ENCODE peak calls at places on chromosomes 11 and 22, in six cellular contexts. One of them, this sample, is unnamed.

GRCh38 chr11:73889019-73889418 is 12.2 kb downstream of the PAAF1 start:
- ATAC-seq in HepG2: no peak
- ATAC-seq in HCT116: no peak
- ATAC-seq in GM12878: no peak
- ATAC-seq in upper lobe of left lung: no peak
- ATAC-seq in K562: no peak
- ATAC-seq in this sample: no peak

GRCh38 chr11:132914600-132914999 is 617.7 kb downstream of the OPCML start:
- ATAC-seq in HCT116: no peak
- ATAC-seq in GM12878: no peak
- ATAC-seq in HepG2: no peak
- ATAC-seq in K562: no peak
- ATAC-seq in upper lobe of left lung: no peak
- ATAC-seq in this sample: no peak

GRCh38 chr11:116162541-116163230 is 610.1 kb downstream of the BUD13 start:
- ATAC-seq in HCT116: no peak
- ATAC-seq in K562: no peak
- ATAC-seq in GM12878: no peak
- ATAC-seq in upper lobe of left lung: no peak
- ATAC-seq in HepG2: no peak
- ATAC-seq in this sample: peak

GRCh38 chr11:116707250-116707649 is 65.5 kb downstream of the BUD13 start:
- ATAC-seq in HepG2: peak
- ATAC-seq in K562: peak
- ATAC-seq in GM12878: no peak
- ATAC-seq in HCT116: no peak
- ATAC-seq in upper lobe of left lung: no peak
- ATAC-seq in this sample: no peak

GRCh38 chr11:126973051-126973450 is 27.5 kb downstream of the KIRREL3 start:
- ATAC-seq in HepG2: no peak
- ATAC-seq in upper lobe of left lung: no peak
- ATAC-seq in K562: no peak
- ATAC-seq in GM12878: no peak
- ATAC-seq in HCT116: no peak
- ATAC-seq in this sample: no peak

GRCh38 chr11:27532652-27533325 is 26.2 kb upstream of the LIN7C start:
- ATAC-seq in K562: no peak
- ATAC-seq in GM12878: no peak
- ATAC-seq in HCT116: no peak
- ATAC-seq in upper lobe of left lung: no peak
- ATAC-seq in HepG2: no peak
- ATAC-seq in this sample: no peak

GRCh38 chr11:46874586-46874985 is 28.5 kb upstream of the CKAP5 start:
- ATAC-seq in GM12878: no peak
- ATAC-seq in HepG2: no peak
- ATAC-seq in HCT116: no peak
- ATAC-seq in K562: no peak
- ATAC-seq in upper lobe of left lung: no peak
- ATAC-seq in this sample: no peak

GRCh38 chr11:129935723-129936122 is 40.3 kb upstream of the NFRKB start:
- ATAC-seq in HCT116: no peak
- ATAC-seq in upper lobe of left lung: no peak
- ATAC-seq in GM12878: no peak
- ATAC-seq in K562: no peak
- ATAC-seq in HepG2: no peak
- ATAC-seq in this sample: no peak

GRCh38 chr22:27474112-27474571 is 327.4 kb downstream of the MN1 start:
- ATAC-seq in GM12878: no peak
- ATAC-seq in HepG2: no peak
- ATAC-seq in K562: no peak
- ATAC-seq in upper lobe of left lung: no peak
- ATAC-seq in HCT116: no peak
- ATAC-seq in this sample: no peak

GRCh38 chr11:111515591-111515990 is 1.0 kb downstream of the HOATZ start:
- ATAC-seq in upper lobe of left lung: no peak
- ATAC-seq in GM12878: no peak
- ATAC-seq in K562: no peak
- ATAC-seq in HCT116: no peak
- ATAC-seq in HepG2: no peak
- ATAC-seq in this sample: no peak

GRCh38 chr11:85737738-85738137 is 51.7 kb upstream of the CCDC89 start:
- ATAC-seq in HCT116: no peak
- ATAC-seq in HepG2: no peak
- ATAC-seq in GM12878: no peak
- ATAC-seq in K562: no peak
- ATAC-seq in upper lobe of left lung: no peak
- ATAC-seq in this sample: no peak

GRCh38 chr11:125285844-125286243 is 121.3 kb downstream of the PKNOX2 start:
- ATAC-seq in HCT116: no peak
- ATAC-seq in upper lobe of left lung: no peak
- ATAC-seq in HepG2: no peak
- ATAC-seq in K562: no peak
- ATAC-seq in GM12878: no peak
- ATAC-seq in this sample: no peak

GRCh38 chr11:129949976-129950318 is 52.7 kb downstream of the PRDM10 start:
- ATAC-seq in HCT116: no peak
- ATAC-seq in HepG2: no peak
- ATAC-seq in K562: no peak
- ATAC-seq in GM12878: no peak
- ATAC-seq in upper lobe of left lung: no peak
- ATAC-seq in this sample: no peak

GRCh38 chr11:126138636-126139540 is 72.6 kb downstream of the RPUSD4 start:
- ATAC-seq in upper lobe of left lung: no peak
- ATAC-seq in HepG2: no peak
- ATAC-seq in GM12878: peak
- ATAC-seq in K562: no peak
- ATAC-seq in HCT116: no peak
- ATAC-seq in this sample: no peak

GRCh38 chr11:43376594-43376993 is 17.9 kb downstream of the TTC17 start:
- ATAC-seq in HCT116: no peak
- ATAC-seq in upper lobe of left lung: peak
- ATAC-seq in GM12878: no peak
- ATAC-seq in HepG2: no peak
- ATAC-seq in K562: peak
- ATAC-seq in this sample: no peak

GRCh38 chr11:47507016-47507631 is 45.8 kb downstream of the CELF1 start:
- ATAC-seq in K562: no peak
- ATAC-seq in GM12878: peak
- ATAC-seq in HCT116: no peak
- ATAC-seq in HepG2: no peak
- ATAC-seq in upper lobe of left lung: no peak
- ATAC-seq in this sample: no peak

GRCh38 chr11:73991471-73992006 is 8.9 kb upstream of the UCP2 start:
- ATAC-seq in HCT116: no peak
- ATAC-seq in upper lobe of left lung: no peak
- ATAC-seq in GM12878: peak
- ATAC-seq in HepG2: no peak
- ATAC-seq in K562: peak
- ATAC-seq in this sample: no peak

GRCh38 chr11:121391914-121392313 is 60.2 kb upstream of the SORL1 start:
- ATAC-seq in K562: no peak
- ATAC-seq in GM12878: no peak
- ATAC-seq in HepG2: no peak
- ATAC-seq in HCT116: no peak
- ATAC-seq in upper lobe of left lung: peak
- ATAC-seq in this sample: no peak

GRCh38 chr11:36326524-36327419 is 30.7 kb downstream of the PRR5L start:
- ATAC-seq in GM12878: peak
- ATAC-seq in HepG2: no peak
- ATAC-seq in K562: no peak
- ATAC-seq in upper lobe of left lung: no peak
- ATAC-seq in HCT116: no peak
- ATAC-seq in this sample: no peak

GRCh38 chr22:22167791-22168189 is 76.8 kb upstream of the VPREB1 start:
- ATAC-seq in HCT116: no peak
- ATAC-seq in HepG2: no peak
- ATAC-seq in GM12878: peak
- ATAC-seq in K562: no peak
- ATAC-seq in upper lobe of left lung: no peak
- ATAC-seq in this sample: no peak

GRCh38 chr11:69878927-69879733 is 59.9 kb upstream of the FGF3 start:
- ATAC-seq in HCT116: no peak
- ATAC-seq in K562: no peak
- ATAC-seq in upper lobe of left lung: no peak
- ATAC-seq in HepG2: no peak
- ATAC-seq in GM12878: no peak
- ATAC-seq in this sample: no peak

GRCh38 chr11:74710291-74710938 is 20.8 kb downstream of the CHRDL2 start:
- ATAC-seq in K562: peak
- ATAC-seq in GM12878: no peak
- ATAC-seq in HCT116: no peak
- ATAC-seq in upper lobe of left lung: no peak
- ATAC-seq in HepG2: peak
- ATAC-seq in this sample: peak

GRCh38 chr11:103222801-103223200 is 113.6 kb downstream of the DYNC2H1 start:
- ATAC-seq in upper lobe of left lung: no peak
- ATAC-seq in HCT116: no peak
- ATAC-seq in GM12878: no peak
- ATAC-seq in HepG2: no peak
- ATAC-seq in K562: no peak
- ATAC-seq in this sample: no peak

GRCh38 chr11:7520981-7521487 is 7.2 kb downstream of the PPFIBP2 start:
- ATAC-seq in HCT116: no peak
- ATAC-seq in HepG2: no peak
- ATAC-seq in GM12878: peak
- ATAC-seq in K562: no peak
- ATAC-seq in upper lobe of left lung: no peak
- ATAC-seq in this sample: peak

GRCh38 chr11:13775471-13775870 is 107.0 kb downstream of the FAR1 start:
- ATAC-seq in GM12878: no peak
- ATAC-seq in HepG2: no peak
- ATAC-seq in HCT116: no peak
- ATAC-seq in upper lobe of left lung: no peak
- ATAC-seq in K562: no peak
- ATAC-seq in this sample: no peak

GRCh38 chr11:65981101-65981740 is 19.7 kb downstream of the SART1 start:
- ATAC-seq in K562: no peak
- ATAC-seq in upper lobe of left lung: no peak
- ATAC-seq in HCT116: peak
- ATAC-seq in HepG2: no peak
- ATAC-seq in GM12878: no peak
- ATAC-seq in this sample: no peak

GRCh38 chr11:60455531-60456042 is at the start of gene MS4A1:
- ATAC-seq in GM12878: peak
- ATAC-seq in HCT116: no peak
- ATAC-seq in HepG2: no peak
- ATAC-seq in upper lobe of left lung: no peak
- ATAC-seq in K562: no peak
- ATAC-seq in this sample: no peak

GRCh38 chr11:64233913-64234839 is at the start of gene VEGFB:
- ATAC-seq in GM12878: peak
- ATAC-seq in upper lobe of left lung: no peak
- ATAC-seq in K562: peak
- ATAC-seq in HepG2: peak
- ATAC-seq in HCT116: peak
- ATAC-seq in this sample: peak

DNA sequence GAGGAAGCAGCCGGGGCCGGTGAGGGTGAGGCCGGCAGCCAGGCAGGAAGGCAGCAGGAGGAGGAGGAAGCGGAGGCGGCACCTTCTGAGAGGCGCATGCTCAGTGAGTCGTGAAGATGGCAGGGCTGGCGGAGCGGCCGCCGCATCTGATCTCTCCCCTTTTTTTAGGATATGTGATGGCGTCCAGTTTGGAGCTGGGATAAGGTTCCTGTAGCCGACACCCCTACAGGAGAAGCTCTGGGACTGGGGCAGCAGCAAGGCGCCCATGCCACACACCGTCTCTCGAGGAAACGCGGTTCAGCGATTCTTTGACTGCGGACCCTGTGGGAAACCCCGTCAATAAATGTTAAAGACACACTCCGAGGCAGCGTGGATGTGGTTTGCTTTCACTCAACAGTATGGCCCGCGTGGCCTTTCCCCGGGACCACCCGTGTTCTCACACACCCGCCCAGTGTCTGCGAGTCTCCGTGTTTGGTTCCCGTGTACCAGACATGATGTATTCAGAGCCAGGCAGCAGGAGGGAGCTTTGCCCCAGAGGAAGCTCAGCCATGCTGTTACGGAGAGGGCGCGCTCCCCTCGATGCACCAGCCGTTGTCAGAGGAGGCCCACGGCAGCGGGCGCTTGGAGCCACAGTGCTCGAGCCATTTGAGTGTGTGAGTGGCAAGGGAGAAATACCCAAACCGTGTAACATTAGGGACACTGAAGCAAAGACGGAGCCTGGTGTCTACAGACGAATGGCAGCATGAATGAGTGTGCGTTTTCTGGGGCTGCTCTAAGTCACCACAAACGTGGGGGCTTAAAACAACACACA is 27.7 kb upstream of the PARVB start:
- ATAC-seq in K562: no peak
- ATAC-seq in GM12878: peak
- ATAC-seq in upper lobe of left lung: no peak
- ATAC-seq in HCT116: no peak
- ATAC-seq in HepG2: no peak
- ATAC-seq in this sample: no peak
- H3K4me3 ChIP-seq in K562: no peak
- H3K4me3 ChIP-seq in GM12878: peak
- H3K4me3 ChIP-seq in upper lobe of left lung: peak
- H3K4me3 ChIP-seq in HCT116: no peak
- H3K4me3 ChIP-seq in HepG2: no peak
- H3K4me3 ChIP-seq in this sample: no peak

GRCh38 chr11:108223449-108224149 is 732 bp downstream of the ATM start:
- ATAC-seq in GM12878: peak
- ATAC-seq in K562: peak
- ATAC-seq in HCT116: no peak
- ATAC-seq in HepG2: peak
- ATAC-seq in upper lobe of left lung: no peak
- ATAC-seq in this sample: no peak
- TF ChIP-seq POLR2AphosphoS5 in GM12878: peak
- TF ChIP-seq POLR2AphosphoS5 in K562: peak
- TF ChIP-seq POLR2AphosphoS5 in HCT116: no peak
- TF ChIP-seq POLR2AphosphoS5 in HepG2: peak
- TF ChIP-seq POLR2AphosphoS5 in upper lobe of left lung: no peak
- TF ChIP-seq POLR2AphosphoS5 in this sample: no peak

GRCh38 chr11:96389604-96390402 is at the start of the genes CCDC82 and JRKL:
- ATAC-seq in upper lobe of left lung: peak
- ATAC-seq in GM12878: peak
- ATAC-seq in HCT116: peak
- ATAC-seq in K562: peak
- ATAC-seq in HepG2: peak
- ATAC-seq in this sample: peak
- TF ChIP-seq POLR2A in upper lobe of left lung: peak
- TF ChIP-seq POLR2A in GM12878: peak
- TF ChIP-seq POLR2A in HCT116: peak
- TF ChIP-seq POLR2A in K562: peak
- TF ChIP-seq POLR2A in HepG2: peak
- TF ChIP-seq POLR2A in this sample: peak

DNA sequence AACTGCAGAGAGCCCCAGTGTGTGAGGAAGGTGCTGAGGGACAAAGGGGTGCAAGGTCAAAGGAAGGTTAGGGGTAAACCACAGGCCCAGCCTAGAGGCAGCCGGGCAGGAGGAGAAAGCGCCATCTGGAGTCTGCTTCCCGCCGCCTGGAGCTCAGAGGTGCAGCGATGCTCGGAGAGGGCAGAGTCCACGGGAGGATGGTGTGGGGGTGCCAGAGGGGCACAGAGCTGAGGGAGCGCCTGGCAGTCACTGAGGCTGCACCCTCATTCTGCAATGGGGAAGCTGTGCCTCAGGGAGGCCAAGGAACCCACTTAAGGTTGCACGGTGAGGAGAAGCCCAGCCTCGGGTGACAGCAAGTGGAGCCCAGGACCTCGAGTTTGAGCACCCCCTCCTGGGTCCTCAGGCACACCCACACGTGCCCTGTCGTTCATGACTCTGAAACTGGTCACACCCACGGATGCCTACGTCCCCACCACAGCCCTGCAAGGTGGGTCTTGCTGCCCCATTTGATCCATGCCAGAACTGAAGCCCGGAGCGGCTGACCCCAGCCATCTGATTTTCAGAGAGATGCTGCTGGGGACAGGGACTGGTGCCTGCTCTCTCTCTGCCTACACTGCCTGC is 1.6 kb downstream of the IL2RB start:
- ATAC-seq in HepG2: peak
- ATAC-seq in HCT116: peak
- ATAC-seq in K562: no peak
- ATAC-seq in GM12878: peak
- ATAC-seq in upper lobe of left lung: no peak
- ATAC-seq in this sample: peak
- H3K4me3 ChIP-seq in HepG2: no peak
- H3K4me3 ChIP-seq in HCT116: no peak
- H3K4me3 ChIP-seq in K562: no peak
- H3K4me3 ChIP-seq in GM12878: peak
- H3K4me3 ChIP-seq in upper lobe of left lung: peak
- H3K4me3 ChIP-seq in this sample: no peak

This sample was measured in gastroesophageal sphincter.